ENCODE peak calls at places on chromosome X, in nine cellular contexts. N is pons; S is kidney; W is endodermal cell; O is HT-29; A is A673; Q is CD4-positive, alpha-beta T cell; P is GM18507; F is central memory CD8-positive, alpha-beta T cell. L is an unnamed sample.

GRCh38 chrX:72308566-72309296 is 3.0 kb upstream of the CITED1 start:
- DNase-seq in N (peak; percentile 19), S (no peak), W (peak; percentile 91), O (peak; percentile 61), A (peak; percentile 83), Q (no peak), P (no peak), F (no peak), L (no peak)

GRCh38 chrX:102672876-102673275 is 21.6 kb downstream of the GPRASP1 start:
- DNase-seq in N (no peak), S (no peak), W (no peak), O (no peak), A (no peak), Q (no peak), P (no peak), F (no peak), L (no peak)

GRCh38 chrX:104660092-104660491 is 94.1 kb downstream of the IL1RAPL2 start:
- DNase-seq in N (no peak), S (no peak), W (no peak), O (peak; percentile 45), A (no peak), Q (no peak), P (no peak), F (no peak), L (no peak)

GRCh38 chrX:11273544-11273943 is 19.7 kb upstream of the AMELX start:
- DNase-seq in N (no peak), S (no peak), W (no peak), O (no peak), A (no peak), Q (no peak), P (no peak), F (no peak), L (no peak)

GRCh38 chrX:13432776-13433605 is 113.1 kb upstream of the ATXN3L start:
- DNase-seq in N (no peak), S (no peak), W (no peak), O (no peak), A (no peak), Q (no peak), P (no peak), F (no peak), L (no peak)

GRCh38 chrX:104370089-104370488 is 115.4 kb upstream of the ESX1 start:
- DNase-seq in N (peak; percentile 6), S (no peak), W (peak; percentile 64), O (peak; percentile 86), A (peak; percentile 2), Q (no peak), P (no peak), F (no peak), L (no peak)

GRCh38 chrX:26411045-26411444 is 195.1 kb downstream of the MAGEB5 start:
- DNase-seq in N (no peak), S (no peak), W (no peak), O (no peak), A (no peak), Q (no peak), P (no peak), F (no peak), L (no peak)

GRCh38 chrX:35122756-35123155 is 180.2 kb downstream of the FAM47B start:
- DNase-seq in N (no peak), S (no peak), W (no peak), O (no peak), A (no peak), Q (no peak), P (no peak), F (no peak), L (no peak)

GRCh38 chrX:118688935-118689334 is 38.5 kb upstream of the IL13RA1 start:
- DNase-seq in N (no peak), S (no peak), W (no peak), O (no peak), A (no peak), Q (no peak), P (no peak), F (no peak), L (no peak)

GRCh38 chrX:43703211-43703791 is 47.2 kb downstream of the MAOA start:
- DNase-seq in N (no peak), S (no peak), W (no peak), O (peak; percentile 26), A (peak; percentile 21), Q (no peak), P (no peak), F (no peak), L (no peak)

GRCh38 chrX:24347871-24348270 is 12.6 kb upstream of the SUPT20HL1 start:
- DNase-seq in N (no peak), S (no peak), W (no peak), O (no peak), A (no peak), Q (no peak), P (no peak), F (no peak), L (no peak)

GRCh38 chrX:30304866-30305265 is 4.3 kb downstream of the NR0B1 start:
- DNase-seq in N (no peak), S (no peak), W (no peak), O (peak; percentile 3), A (no peak), Q (no peak), P (no peak), F (no peak), L (no peak)

GRCh38 chrX:68045008-68045577 is 388.2 kb downstream of the OPHN1 start:
- DNase-seq in N (no peak), S (no peak), W (no peak), O (no peak), A (no peak), Q (no peak), P (no peak), F (no peak), L (no peak)

GRCh38 chrX:9151772-9152307 is 117.9 kb upstream of the FAM9B start:
- DNase-seq in N (no peak), S (no peak), W (no peak), O (no peak), A (no peak), Q (no peak), P (no peak), F (no peak), L (no peak)

L was measured in activated CD4-positive, CD25-positive, alpha-beta regulatory T cell treated with anti-CD3 and anti-CD28 coated beads, Interleukin-2, amount 50 U/mL, for 72 hours.